ENCODE peak calls at places on chromosomes 1 and 21, in five cellular contexts. R is BE2C, D is GM13977, S is RWPE1, P is AG04450. M is an unnamed sample.

GRCh38 chr1:226424228-226425003 is 16.5 kb upstream of the PARP1 start:
- DNase-seq in D (peak; percentile 58), P (no peak), R (no peak), S (peak; percentile 65), M (no peak)

GRCh38 chr1:196148367-196148970 is 459.8 kb downstream of the KCNT2 start:
- DNase-seq in P (peak; percentile 15), D (peak; percentile 13), S (peak; percentile 32), R (no peak), M (no peak)

GRCh38 chr1:243520831-243521230 is 265.0 kb downstream of the SDCCAG8 start:
- DNase-seq in S (no peak), P (no peak), R (no peak), D (no peak), M (no peak)

GRCh38 chr1:64080947-64081562 is 122.4 kb upstream of the UBE2U start:
- DNase-seq in P (no peak), D (no peak), R (no peak), S (peak; percentile 36), M (no peak)

GRCh38 chr1:113128116-113128515 is 55.1 kb downstream of the LRIG2 start:
- DNase-seq in R (no peak), D (no peak), S (no peak), P (no peak), M (no peak)

GRCh38 chr1:112386786-112387346 is 9.1 kb upstream of the CTTNBP2NL start:
- DNase-seq in S (no peak), D (no peak), R (peak; percentile 27), P (no peak), M (no peak)

GRCh38 chr1:246638941-246639655 is 72.8 kb downstream of the CNST start:
- DNase-seq in D (no peak), P (no peak), S (no peak), R (no peak), M (no peak)

GRCh38 chr1:48109390-48110009 is 112.3 kb upstream of the TRABD2B start:
- DNase-seq in R (peak; percentile 10), S (peak; percentile 29), D (no peak), P (peak; percentile 18), M (peak; percentile 44)

GRCh38 chr1:87956072-87956471 is 627.4 kb downstream of the LMO4 start:
- DNase-seq in P (peak; percentile 92), R (peak; percentile 13), S (peak; percentile 81), D (no peak), M (peak; percentile 67)

GRCh38 chr1:91750398-91750996 is 135.5 kb downstream of the TGFBR3 start:
- DNase-seq in R (no peak), D (no peak), P (no peak), S (no peak), M (no peak)

GRCh38 chr1:17967623-17968022 is 140.0 kb upstream of the IGSF21 start:
- DNase-seq in R (no peak), P (no peak), S (no peak), D (no peak), M (no peak)

GRCh38 chr1:39154553-39155361 is 49.7 kb upstream of the MACF1 start:
- DNase-seq in D (no peak), P (peak; percentile 71), S (no peak), R (no peak), M (no peak)

GRCh38 chr1:27521336-27522147 is 31.6 kb upstream of the WASF2 start:
- DNase-seq in P (no peak), R (no peak), S (no peak), D (no peak), M (no peak)

GRCh38 chr1:238892612-238893011 is 493.8 kb upstream of the CHRM3 start:
- DNase-seq in R (no peak), D (no peak), S (peak; percentile 84), P (no peak), M (peak; percentile 78)

GRCh38 chr1:165329104-165329503 is 27.4 kb downstream of the LMX1A start:
- DNase-seq in R (no peak), P (no peak), S (no peak), D (no peak), M (no peak)

GRCh38 chr1:56229183-56229582 is 350.2 kb downstream of the PLPP3 start:
- DNase-seq in D (no peak), P (no peak), S (no peak), R (peak; percentile 6), M (no peak)

GRCh38 chr1:59833022-59833421 is 18.3 kb downstream of the HOOK1 start:
- DNase-seq in D (no peak), P (no peak), S (no peak), R (no peak), M (no peak)

GRCh38 chr1:240854367-240854766 is 242.4 kb upstream of the GREM2 start:
- DNase-seq in D (no peak), P (no peak), R (no peak), S (peak; percentile 24), M (no peak)

GRCh38 chr21:31161157-31161556 is 122.9 kb upstream of the KRTAP19-8 start:
- DNase-seq in D (no peak), S (peak; percentile 60), P (no peak), R (peak; percentile 37), M (no peak)

GRCh38 chr1:230849451-230850194 is 18.7 kb downstream of the C1orf198 start:
- DNase-seq in R (no peak), P (peak; percentile 80), S (peak; percentile 21), D (no peak), M (no peak)

GRCh38 chr1:86018311-86018923 is 138.2 kb downstream of the COL24A1 start:
- DNase-seq in P (no peak), D (peak; percentile 40), S (peak; percentile 30), R (peak; percentile 8), M (peak; percentile 35)

GRCh38 chr1:208421511-208421910 is 177.3 kb upstream of the PLXNA2 start:
- DNase-seq in R (no peak), P (no peak), S (no peak), D (no peak), M (no peak)

GRCh38 chr1:94094466-94095111 is 26.4 kb downstream of the ABCA4 start:
- DNase-seq in S (no peak), D (no peak), R (no peak), P (peak; percentile 36), M (no peak)

GRCh38 chr1:203378529-203379271 is 27.8 kb upstream of the FMOD start:
- DNase-seq in R (no peak), D (no peak), P (peak; percentile 55), S (no peak), M (no peak)

GRCh38 chr1:36124404-36125128 is 456 bp downstream of the COL8A2 start:
- DNase-seq in P (no peak), R (no peak), S (no peak), D (no peak), M (no peak)

GRCh38 chr1:89850844-89851410 is 30.1 kb downstream of the LRRC8D start:
- DNase-seq in S (no peak), D (no peak), R (no peak), P (no peak), M (no peak)

GRCh38 chr1:59332983-59333382 is 36.1 kb downstream of the FGGY start:
- DNase-seq in R (no peak), S (no peak), P (no peak), D (no peak), M (no peak)

GRCh38 chr1:15192916-15193550 is 39.5 kb downstream of the TMEM51 start:
- DNase-seq in S (no peak), P (no peak), D (no peak), R (no peak), M (no peak)

GRCh38 chr21:37532868-37533780 is 166.6 kb downstream of the DYRK1A start:
- DNase-seq in R (peak; percentile 38), P (no peak), S (peak; percentile 85), D (peak; percentile 32), M (peak; percentile 47)

DNA sequence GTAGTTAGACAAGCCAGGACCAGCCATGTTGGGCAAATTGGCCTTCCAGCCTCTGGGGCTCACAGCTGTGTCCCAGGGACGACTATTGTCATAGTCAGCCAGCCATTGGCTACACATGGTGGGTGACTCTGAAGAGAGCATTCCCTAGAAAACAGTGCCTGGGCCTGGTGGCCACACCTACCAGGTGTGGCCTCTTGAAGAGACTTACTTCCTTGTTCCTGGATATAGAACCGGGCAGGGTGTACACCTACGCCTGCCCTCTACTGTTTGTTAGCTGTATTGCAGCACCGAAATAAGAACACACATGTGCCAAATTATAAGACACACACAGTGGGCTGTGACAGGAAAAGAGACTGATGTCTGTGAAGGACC is 134.6 kb upstream of the ARHGEF16 start:
- DNase-seq in S (peak; percentile 76), R (no peak), P (no peak), D (peak; percentile 64), M (peak; percentile 64)
- TF ChIP-seq CTCF in S (peak; percentile 63), R (peak; percentile 68), P (peak; percentile 71), D (peak; percentile 36), M (peak; percentile 69)

GRCh38 chr1:40162791-40163441 is 1.7 kb downstream of the RLF start:
- DNase-seq in D (peak; percentile 16), P (no peak), R (no peak), S (peak; percentile 28), M (no peak)

GRCh38 chr1:40167317-40167716 is 6.1 kb downstream of the RLF start:
- DNase-seq in P (no peak), D (no peak), S (no peak), R (no peak), M (no peak)

GRCh38 chr1:40160806-40161124 is 422 bp upstream of the RLF start:
- DNase-seq in P (no peak), D (no peak), S (no peak), R (no peak), M (no peak)

GRCh38 chr1:40161125-40161887 is at the start of gene RLF:
- DNase-seq in D (peak; percentile 92), S (peak; percentile 94), R (peak; percentile 90), P (peak; percentile 78), M (peak; percentile 96)

GRCh38 chr1:40161888-40162397 is 756 bp downstream of the RLF start:
- DNase-seq in P (no peak), S (no peak), D (peak; percentile 27), R (no peak), M (no peak)
- TF ChIP-seq CTCF in P (peak; percentile 7), S (no peak), D (no peak), R (peak; percentile 7), M (no peak)

GRCh38 chr1:67536957-67537646 is 106.9 kb upstream of the SERBP1 start:
- DNase-seq in R (no peak), D (no peak), S (no peak), P (no peak), M (no peak)
- TF ChIP-seq CTCF in R (no peak), D (no peak), S (no peak), P (no peak), M (no peak)

DNA sequence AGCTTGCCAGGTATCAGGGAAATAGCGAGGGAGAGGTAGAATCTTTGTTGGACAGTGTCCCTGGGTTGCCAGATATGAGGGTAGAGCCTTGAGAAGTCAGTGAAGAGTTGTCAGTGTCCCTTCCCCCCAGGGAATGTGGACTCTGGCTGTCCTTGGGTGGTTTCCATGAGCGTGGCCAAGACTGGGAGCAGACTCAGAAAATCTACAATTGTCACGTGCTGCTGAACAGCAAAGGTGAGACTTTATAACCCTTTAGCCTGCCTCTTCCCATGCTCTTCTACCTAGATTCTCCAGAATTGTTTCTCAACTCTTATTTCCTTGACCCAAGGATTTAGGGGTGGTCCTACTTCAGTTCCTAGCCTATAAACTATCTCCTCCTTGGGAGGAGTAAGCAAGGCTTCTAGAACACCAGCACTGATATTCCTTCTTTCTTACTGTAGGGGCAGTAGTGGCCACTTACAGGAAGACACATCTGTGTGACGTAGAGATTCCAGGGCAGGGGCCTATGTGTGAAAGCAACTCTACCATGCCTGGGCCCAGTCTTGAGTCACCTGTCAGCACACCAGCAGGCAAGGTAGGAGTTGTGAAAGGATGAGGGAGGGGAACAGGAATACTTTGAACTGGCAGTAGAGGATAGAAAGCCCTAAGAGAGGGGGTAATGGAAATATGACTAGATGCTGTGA is 1.6 kb downstream of the NIT1 start:
- DNase-seq in D (peak; percentile 83), P (no peak), R (no peak), S (peak; percentile 68), M (peak; percentile 36)
- TF ChIP-seq CTCF in D (peak; percentile 35), P (peak; percentile 55), R (peak; percentile 47), S (peak; percentile 32), M (peak; percentile 59)

GRCh38 chr1:57832616-57833015 is 408.8 kb upstream of the DAB1 start:
- DNase-seq in D (no peak), S (no peak), R (no peak), P (no peak), M (no peak)
- TF ChIP-seq CTCF in D (no peak), S (no peak), R (no peak), P (no peak), M (no peak)